ENCODE peak calls at places on chromosomes 4 and X, in six cellular contexts. F is fibroblast of lung, V is neural progenitor cell, C is H9, B is GM23248, K is endodermal cell. X is an unnamed sample.

GRCh38 chrX:24325231-24325630 is 11.4 kb upstream of the SUPT20HL2 start:
- DNase-seq in F (no peak), V (no peak), C (no peak), B (no peak), K (no peak), X (no peak)

GRCh38 chrX:153470411-153471363 is at the start of gene HAUS7:
- DNase-seq in F (peak; percentile 85), V (peak; percentile 91), C (peak; percentile 94), B (peak; percentile 89), K (peak; percentile 96), X (peak; percentile 92)

GRCh38 chr4:925171-925570 is 6.9 kb downstream of the GAK start:
- DNase-seq in F (no peak), V (no peak), C (no peak), B (no peak), K (peak; percentile 42), X (no peak)

GRCh38 chr4:40550900-40551546 is 78.6 kb downstream of the RBM47 start:
- DNase-seq in F (peak; percentile 49), V (peak; percentile 24), C (no peak), B (peak; percentile 59), K (no peak), X (peak; percentile 61)

GRCh38 chr4:4985844-4986243 is 33.4 kb downstream of the CYTL1 start:
- DNase-seq in F (peak; percentile 8), V (peak; percentile 42), C (peak; percentile 56), B (peak; percentile 52), K (peak; percentile 69), X (peak; percentile 16)

GRCh38 chr4:34939073-34939472 is 1305.2 kb downstream of the ARAP2 start:
- DNase-seq in F (no peak), V (no peak), C (peak; percentile 31), B (no peak), K (no peak), X (no peak)

GRCh38 chr4:121003863-121004262 is 68.5 kb downstream of the NDNF start:
- DNase-seq in F (no peak), V (no peak), C (no peak), B (no peak), K (no peak), X (no peak)

GRCh38 chr4:102345795-102346100 is 466 bp upstream of the SLC39A8 start:
- DNase-seq in F (peak; percentile 6), V (no peak), C (no peak), B (peak; percentile 12), K (no peak), X (no peak)

GRCh38 chrX:41333744-41333993 is 293 bp upstream of the DDX3X start:
- DNase-seq in F (peak; percentile 83), V (peak; percentile 90), C (no peak), B (peak; percentile 86), K (no peak), X (peak; percentile 95)

GRCh38 chrX:109911046-109911445 is 91.9 kb upstream of the TMEM164 start:
- DNase-seq in F (no peak), V (no peak), C (no peak), B (peak; percentile 13), K (no peak), X (peak; percentile 42)

GRCh38 chr4:96675916-96676315 is 836.0 kb downstream of the PDHA2 start:
- DNase-seq in F (peak; percentile 84), V (no peak), C (no peak), B (no peak), K (no peak), X (peak; percentile 4)

DNA sequence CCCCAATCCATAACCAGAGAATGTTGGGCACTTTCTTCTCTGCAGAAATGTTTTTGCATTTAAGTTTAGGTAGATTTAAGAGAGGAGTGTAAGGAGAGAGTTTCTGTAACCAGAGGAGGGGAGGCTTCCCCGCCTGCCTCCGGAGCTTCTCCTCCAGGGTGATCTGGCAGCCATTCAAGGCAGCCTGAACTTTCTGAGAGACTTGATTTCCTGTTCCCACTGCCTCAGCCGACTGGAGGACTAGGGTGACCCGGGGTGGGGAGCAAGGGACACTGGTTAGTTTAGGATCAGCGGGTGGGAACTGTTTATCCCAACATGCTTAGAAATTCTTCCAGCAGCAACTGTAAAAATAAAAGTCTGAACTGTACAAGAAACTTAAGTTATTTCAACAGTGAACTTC is 15.1 kb downstream of the FAM9C start:
- DNase-seq in F (peak; percentile 55), V (no peak), C (peak; percentile 53), B (peak; percentile 48), K (peak; percentile 84), X (peak; percentile 77)
- H3K9ac ChIP-seq in F (no peak overlapping the region), V (no peak overlapping the region), C (no peak overlapping the region), B (peak overlapping the region; percentile 31), K (peak overlapping the region; percentile 67), X (peak overlapping the region; percentile 13)

GRCh38 chrX:129984196-129984962 is 1.9 kb downstream of the BCORL1 start:
- DNase-seq in F (peak; percentile 3), V (peak; percentile 43), C (peak; percentile 34), B (peak; percentile 43), K (peak; percentile 68), X (peak; percentile 45)
- H3K9ac ChIP-seq in F (no peak overlapping the region), V (no peak overlapping the region), C (no peak overlapping the region), B (peak overlapping the region; percentile 70), K (peak overlapping the region; percentile 6), X (peak overlapping the region; percentile 69)

GRCh38 chr4:54032558-54033135 is 31.8 kb downstream of the CHIC2 start:
- DNase-seq in F (no peak), V (no peak), C (no peak), B (no peak), K (no peak), X (no peak)
- H3K9ac ChIP-seq in F (no peak overlapping the region), V (no peak overlapping the region), C (no peak overlapping the region), B (no peak overlapping the region), K (no peak overlapping the region), X (no peak overlapping the region)

DNA sequence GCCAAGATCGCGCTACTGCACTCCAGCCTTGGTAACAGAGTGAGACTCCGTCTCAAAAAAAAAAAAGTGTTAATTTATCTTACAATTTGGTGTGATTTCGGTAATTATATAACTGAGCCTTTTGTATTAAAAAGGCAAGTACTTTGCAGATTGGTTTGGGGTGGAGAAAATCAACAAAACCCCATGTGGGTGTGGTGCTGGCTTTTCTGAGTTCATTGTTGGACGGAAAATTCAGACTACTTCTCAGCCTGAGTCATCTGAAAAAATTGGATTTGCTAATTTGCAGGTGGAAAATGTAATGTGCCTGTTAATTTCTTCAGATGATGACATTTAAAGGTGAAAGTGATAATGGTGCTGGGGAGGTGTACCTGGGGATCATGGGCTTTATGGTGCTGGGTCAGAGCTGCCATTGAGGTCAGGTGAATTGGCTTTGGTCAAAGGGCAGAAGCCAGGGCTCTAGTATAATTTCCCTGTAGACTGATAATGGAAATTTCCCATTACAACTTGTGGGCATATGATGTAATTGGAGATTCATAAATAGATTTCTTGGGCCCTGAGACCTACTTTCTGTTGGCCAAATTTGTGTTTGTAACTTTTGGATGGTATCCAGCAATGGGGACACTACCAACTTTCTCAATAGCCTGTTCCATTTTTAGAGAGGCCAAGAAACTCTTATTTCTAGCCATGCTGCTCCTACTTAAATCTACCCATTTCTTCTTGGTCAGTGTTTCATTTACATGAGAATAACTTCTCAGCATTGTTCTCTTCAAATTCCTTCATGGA is 74.3 kb upstream of the TEX13D start:
- DNase-seq in F (no peak), V (no peak), C (no peak), B (peak; percentile 46), K (no peak), X (no peak)
- H3K9ac ChIP-seq in F (no peak overlapping the region), V (no peak overlapping the region), C (no peak overlapping the region), B (no peak overlapping the region), K (no peak overlapping the region), X (no peak overlapping the region)

DNA sequence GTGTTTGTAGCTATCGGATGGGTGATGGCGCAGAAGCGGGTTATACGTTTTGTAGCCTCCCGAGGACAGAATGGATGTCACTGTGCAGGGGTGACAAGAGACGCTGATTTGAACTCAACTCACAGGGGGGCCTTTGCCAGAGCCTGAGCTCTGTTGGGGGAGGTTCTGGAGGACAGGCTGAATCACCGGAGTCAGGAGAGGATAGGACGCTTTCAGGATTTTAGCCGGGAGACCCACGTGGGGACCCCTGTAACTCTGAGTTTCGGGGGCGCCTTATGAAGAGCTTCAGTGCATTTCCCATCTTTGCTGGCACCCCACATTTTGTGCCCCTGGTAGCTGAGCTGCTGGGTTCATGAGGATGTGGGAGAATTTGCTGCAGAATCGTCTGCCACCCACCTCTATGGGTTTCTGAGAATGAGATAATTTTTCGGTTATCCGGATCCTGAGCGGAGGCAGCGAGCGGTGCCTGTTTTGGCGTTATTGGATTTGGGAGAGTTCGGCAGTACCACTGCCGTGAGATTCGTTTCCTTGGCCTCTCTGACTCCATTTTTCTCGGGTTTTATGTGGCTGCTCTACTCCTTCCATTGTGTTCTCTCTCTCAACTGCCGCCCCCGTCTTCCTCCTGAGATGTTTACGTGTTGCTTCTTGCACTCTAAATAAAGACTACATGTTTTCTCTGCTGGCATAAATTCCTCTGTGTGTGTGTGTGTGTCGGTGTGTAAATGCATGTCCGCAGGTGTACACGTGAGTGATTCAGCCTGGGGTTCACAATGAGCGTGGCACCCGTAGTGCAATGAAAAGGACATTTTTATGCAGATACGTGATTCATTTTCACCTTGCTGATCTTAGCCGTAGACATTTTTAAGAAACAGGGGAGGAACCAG is 81.8 kb downstream of the STOX2 start:
- DNase-seq in F (no peak), V (no peak), C (no peak), B (peak; percentile 2), K (peak; percentile 59), X (no peak)
- H3K9ac ChIP-seq in F (no peak overlapping the region), V (no peak overlapping the region), C (no peak overlapping the region), B (peak overlapping the region; percentile 67), K (peak overlapping the region; percentile 64), X (peak overlapping the region; percentile 65)

GRCh38 chr4:10111067-10111801 is 5.4 kb downstream of the WDR1 start:
- DNase-seq in F (no peak), V (no peak), C (peak; percentile 61), B (no peak), K (peak; percentile 59), X (no peak)
- H3K9ac ChIP-seq in F (no peak overlapping the region), V (no peak overlapping the region), C (no peak overlapping the region), B (no peak overlapping the region), K (no peak overlapping the region), X (no peak overlapping the region)

GRCh38 chr4:52712991-52713275 is 38.3 kb downstream of the ERVMER34-1 start:
- DNase-seq in F (no peak), V (no peak), C (no peak), B (no peak), K (no peak), X (no peak)

GRCh38 chr4:52715255-52715897 is 35.8 kb downstream of the ERVMER34-1 start:
- DNase-seq in F (no peak), V (no peak), C (no peak), B (no peak), K (no peak), X (no peak)

GRCh38 chr4:52715914-52716313 is 35.3 kb downstream of the ERVMER34-1 start:
- DNase-seq in F (no peak), V (no peak), C (no peak), B (no peak), K (no peak), X (no peak)

GRCh38 chr4:52713456-52713937 is 37.7 kb downstream of the ERVMER34-1 start:
- DNase-seq in F (peak; percentile 6), V (peak; percentile 44), C (no peak), B (no peak), K (no peak), X (no peak)

DNA sequence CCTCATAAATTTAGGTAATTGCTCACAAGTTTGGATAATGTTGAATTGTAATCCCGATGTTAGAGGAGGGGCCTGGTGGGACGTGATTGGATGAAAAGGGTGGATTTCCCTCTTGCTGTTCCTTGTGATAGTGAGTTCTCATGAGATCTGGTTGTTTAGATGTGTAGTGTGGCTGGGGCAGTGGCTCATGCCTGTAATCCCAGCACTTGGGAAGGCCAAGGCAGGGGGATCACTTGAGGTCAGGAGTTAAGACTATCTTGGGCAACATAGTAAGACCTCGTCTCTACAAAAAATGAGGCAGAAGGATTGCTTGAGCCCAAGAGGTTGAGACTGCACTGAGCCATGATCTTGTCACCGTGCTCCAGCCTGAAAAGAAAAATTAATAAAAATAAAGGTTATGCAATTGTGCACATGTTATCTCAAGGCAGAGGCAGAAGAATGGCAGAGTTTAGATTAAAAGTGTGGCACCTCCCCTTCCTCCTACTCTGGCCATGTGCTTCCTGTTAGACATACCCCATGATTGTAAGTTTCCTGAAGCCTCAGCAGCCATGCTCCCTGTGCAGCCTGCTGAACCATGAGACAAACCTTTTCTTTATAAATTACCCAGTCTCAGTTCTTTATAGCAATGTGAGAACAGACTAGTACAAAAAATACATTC is 36.5 kb downstream of the ERVMER34-1 start:
- DNase-seq in F (no peak), V (no peak), C (no peak), B (no peak), K (no peak), X (no peak)
- H3K9ac ChIP-seq in F (no peak overlapping the region), V (no peak overlapping the region), C (peak overlapping the region; percentile 57), B (no peak overlapping the region), K (no peak overlapping the region), X (no peak overlapping the region)